ENCODE peak calls at places on chromosomes 1 and 21, in four cellular contexts. U is H1, G is HepG2, Q is K562. C is an unnamed sample.

GRCh38 chr1:239987103-239987745 is 104.5 kb upstream of the FMN2 start:
- DNase-seq in U (no peak), G (peak), Q (peak), C (no peak)

GRCh38 chr1:233614173-233614742 is 352 bp downstream of the KCNK1 start:
- DNase-seq in U (no peak), G (no peak), Q (peak), C (no peak)

GRCh38 chr1:10380594-10381275 is 18.1 kb upstream of the PGD start:
- DNase-seq in U (no peak), G (peak), Q (no peak), C (no peak)

GRCh38 chr1:3211582-3211981 is 142.6 kb downstream of the PRDM16 start:
- DNase-seq in U (no peak), G (no peak), Q (no peak), C (no peak)

GRCh38 chr21:44525431-44526095 is 14.4 kb downstream of the KRTAP10-1 start:
- DNase-seq in U (no peak), G (peak), Q (no peak), C (no peak)

GRCh38 chr1:31752952-31753351 is 11.2 kb downstream of the ADGRB2 start:
- DNase-seq in U (no peak), G (no peak), Q (no peak), C (no peak)

GRCh38 chr21:7953058-7953457 is 2568.3 kb upstream of the TPTE start:
- DNase-seq in U (no peak), G (no peak), Q (no peak), C (no peak)

GRCh38 chr1:2983319-2983705 is 38.0 kb upstream of the ACTRT2 start:
- DNase-seq in U (no peak), G (no peak), Q (no peak), C (no peak)

GRCh38 chr21:37658994-37659458 is 257.2 kb downstream of the KCNJ6 start:
- DNase-seq in U (no peak), G (no peak), Q (peak), C (no peak)

GRCh38 chr1:234656981-234657651 is 47.1 kb upstream of the IRF2BP2 start:
- DNase-seq in U (no peak), G (peak), Q (no peak), C (no peak)

GRCh38 chr1:155858805-155859233 is 548 bp upstream of the SYT11 start:
- DNase-seq in U (no peak), G (no peak), Q (no peak), C (no peak)

GRCh38 chr1:33256335-33256700 is at the start of gene ZNF362:
- DNase-seq in U (no peak), G (no peak), Q (peak), C (no peak)

GRCh38 chr1:26431979-26432695 is at the start of gene DHDDS:
- DNase-seq in U (peak), G (peak), Q (peak), C (peak)

GRCh38 chr21:38080888-38081287 is 164.6 kb upstream of the KCNJ6 start:
- DNase-seq in U (no peak), G (no peak), Q (no peak), C (no peak)

GRCh38 chr1:88982055-88982454 is 10.4 kb downstream of the KYAT3 start:
- DNase-seq in U (no peak), G (no peak), Q (no peak), C (no peak)

GRCh38 chr1:8239039-8239305 is 78.9 kb upstream of the SLC45A1 start:
- DNase-seq in U (no peak), G (peak), Q (no peak), C (no peak)

GRCh38 chr1:107525961-107526360 is 385.1 kb downstream of the NTNG1 start:
- DNase-seq in U (no peak), G (peak), Q (no peak), C (no peak)

GRCh38 chr1:110390096-110390495 is 730 bp downstream of the SLC16A4 start:
- DNase-seq in U (no peak), G (no peak), Q (peak), C (no peak)

GRCh38 chr1:235867903-235868469 is 1.3 kb upstream of the LYST start:
- DNase-seq in U (no peak), G (no peak), Q (no peak), C (no peak)

GRCh38 chr1:31579374-31579773 is 3.1 kb downstream of the TINAGL1 start:
- DNase-seq in U (no peak), G (no peak), Q (no peak), C (no peak)

GRCh38 chr1:224816062-224816461 is 113.4 kb upstream of the DNAH14 start:
- DNase-seq in U (no peak), G (no peak), Q (no peak), C (no peak)

GRCh38 chr1:97867127-97867526 is 53.7 kb downstream of the DPYD start:
- DNase-seq in U (no peak), G (no peak), Q (no peak), C (no peak)

GRCh38 chr1:22048351-22049192 is 3.9 kb upstream of the CDC42 start:
- DNase-seq in U (no peak), G (peak), Q (peak), C (peak)

GRCh38 chr1:117760069-117760468 is 154.2 kb downstream of the TENT5C start:
- DNase-seq in U (no peak), G (no peak), Q (no peak), C (no peak)

GRCh38 chr1:76759950-76760349 is 107.3 kb upstream of the ST6GALNAC5 start:
- DNase-seq in U (no peak), G (no peak), Q (no peak), C (no peak)

GRCh38 chr1:153001382-153001781 is at the start of gene SPRR3:
- DNase-seq in U (no peak), G (no peak), Q (no peak), C (no peak)

GRCh38 chr1:207579436-207579799 is 65.5 kb upstream of the CR1L start:
- DNase-seq in U (peak), G (peak), Q (peak), C (peak)

GRCh38 chr1:48960304-48960703 is 183.6 kb upstream of the BEND5 start:
- DNase-seq in U (no peak), G (no peak), Q (no peak), C (no peak)

GRCh38 chr1:153957744-153958110 is 685 bp downstream of the CRTC2 start:
- DNase-seq in U (no peak), G (no peak), Q (no peak), C (no peak)

GRCh38 chr1:178962853-178963810 is 62.6 kb upstream of the FAM20B start:
- DNase-seq in U (no peak), G (no peak), Q (no peak), C (no peak)

GRCh38 chr1:99776133-99776532 is 9.7 kb upstream of the FRRS1 start:
- DNase-seq in U (no peak), G (no peak), Q (no peak), C (no peak)

GRCh38 chr1:154222918-154223317 is 2.2 kb downstream of the UBAP2L start:
- DNase-seq in U (no peak), G (no peak), Q (no peak), C (no peak)

GRCh38 chr21:44267655-44268142 is 6.0 kb upstream of the DNMT3L start:
- DNase-seq in U (no peak), G (peak), Q (peak), C (peak)

GRCh38 chr21:41777934-41778815 is 11.3 kb upstream of the RIPK4 start:
- DNase-seq in U (peak), G (peak), Q (peak), C (no peak)
- TF ChIP-seq HDAC6 in U (no peak), G (no peak), Q (no peak), C (no peak)

GRCh38 chr1:228270032-228270431 is 62.2 kb downstream of the OBSCN start:
- DNase-seq in U (no peak), G (no peak), Q (no peak), C (no peak)
- TF ChIP-seq HDAC6 in U (no peak), G (no peak), Q (no peak), C (no peak)

GRCh38 chr1:226444901-226445300 is 37.0 kb upstream of the PARP1 start:
- DNase-seq in U (no peak), G (no peak), Q (no peak), C (peak)

GRCh38 chr1:226443439-226443838 is 35.5 kb upstream of the PARP1 start:
- DNase-seq in U (no peak), G (no peak), Q (no peak), C (no peak)

GRCh38 chr1:226440512-226440911 is 32.6 kb upstream of the PARP1 start:
- DNase-seq in U (no peak), G (no peak), Q (no peak), C (no peak)

GRCh38 chr1:226441629-226442028 is 33.7 kb upstream of the PARP1 start:
- DNase-seq in U (no peak), G (no peak), Q (no peak), C (no peak)

GRCh38 chr1:226443033-226443432 is 35.1 kb upstream of the PARP1 start:
- DNase-seq in U (no peak), G (no peak), Q (no peak), C (no peak)
- TF ChIP-seq HDAC6 in U (no peak), G (no peak), Q (no peak), C (no peak)

DNA sequence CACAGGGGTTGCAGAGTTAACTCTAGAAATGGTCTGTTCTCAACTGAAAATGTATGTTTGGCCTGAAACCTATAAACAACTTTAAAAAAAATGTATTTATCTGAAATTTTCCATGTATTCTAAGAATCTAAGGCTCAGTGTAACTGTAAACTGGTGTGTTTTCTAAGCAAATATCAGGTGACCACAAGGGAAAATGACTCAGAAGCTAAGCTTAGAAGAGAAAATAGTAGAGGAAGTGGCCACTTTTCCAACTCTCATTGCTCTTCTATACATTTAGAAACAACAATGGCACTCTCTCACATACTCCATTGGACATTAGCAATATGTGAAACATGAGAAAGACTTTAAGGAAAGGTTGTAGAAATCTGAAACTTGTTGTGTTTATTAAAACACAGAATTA is 7.5 kb downstream of the TNFSF18 start:
- DNase-seq in U (no peak), G (peak), Q (no peak), C (no peak)
- TF ChIP-seq HDAC6 in U (no peak), G (no peak), Q (no peak), C (no peak)

DNA sequence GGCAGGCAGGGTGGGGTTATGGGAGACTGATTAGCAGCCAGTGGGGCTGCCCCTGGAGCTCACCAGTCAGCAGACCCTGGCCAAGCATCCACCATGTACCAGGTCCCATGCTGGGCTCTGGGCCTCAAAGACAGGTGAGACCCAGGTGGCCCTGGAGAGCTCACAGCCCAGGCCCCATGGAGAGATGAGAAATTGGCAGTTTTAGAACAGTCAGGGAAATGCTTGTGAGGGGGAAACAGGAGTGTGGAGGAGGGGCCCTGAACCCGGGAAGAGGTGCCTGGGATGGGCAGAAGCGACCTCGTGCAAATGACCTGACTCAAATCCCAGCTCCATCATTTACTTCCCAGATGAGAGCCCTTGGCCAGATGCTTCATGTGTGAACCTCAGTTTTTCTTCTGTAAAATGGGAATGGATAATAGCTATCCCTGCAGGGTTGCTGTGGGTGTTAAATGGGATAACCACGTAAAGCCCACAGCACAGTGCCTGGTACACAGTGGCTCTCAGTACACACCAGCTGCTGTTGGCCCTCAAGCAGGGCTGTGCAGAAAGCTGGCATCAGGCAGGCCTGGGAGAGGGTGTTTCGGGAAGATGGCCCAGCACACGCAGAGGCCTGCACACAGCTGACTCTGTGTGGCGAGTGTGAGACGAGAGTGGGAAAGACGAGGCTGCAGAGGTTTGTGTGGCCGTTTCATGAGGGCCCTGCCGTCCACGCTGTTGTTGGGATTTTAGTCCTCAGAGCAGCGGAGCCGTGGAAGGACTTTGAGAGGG is 518.5 kb downstream of the PTPRU start:
- DNase-seq in U (no peak), G (no peak), Q (no peak), C (no peak)
- TF ChIP-seq HDAC6 in U (no peak), G (no peak), Q (no peak), C (no peak)

GRCh38 chr1:114457675-114458074 is 53.3 kb downstream of the TRIM33 start:
- DNase-seq in U (no peak), G (peak), Q (no peak), C (no peak)

GRCh38 chr1:114454539-114454938 is 56.5 kb downstream of the TRIM33 start:
- DNase-seq in U (no peak), G (no peak), Q (no peak), C (no peak)

GRCh38 chr1:114456586-114456985 is 54.4 kb downstream of the TRIM33 start:
- DNase-seq in U (no peak), G (no peak), Q (no peak), C (no peak)

GRCh38 chr1:114453361-114453784 is 57.6 kb downstream of the TRIM33 start:
- DNase-seq in U (no peak), G (peak), Q (peak), C (no peak)

GRCh38 chr1:114455102-114455785 is 55.8 kb downstream of the TRIM33 start:
- DNase-seq in U (no peak), G (no peak), Q (no peak), C (no peak)
- TF ChIP-seq HDAC6 in U (no peak), G (no peak), Q (no peak), C (no peak)

DNA sequence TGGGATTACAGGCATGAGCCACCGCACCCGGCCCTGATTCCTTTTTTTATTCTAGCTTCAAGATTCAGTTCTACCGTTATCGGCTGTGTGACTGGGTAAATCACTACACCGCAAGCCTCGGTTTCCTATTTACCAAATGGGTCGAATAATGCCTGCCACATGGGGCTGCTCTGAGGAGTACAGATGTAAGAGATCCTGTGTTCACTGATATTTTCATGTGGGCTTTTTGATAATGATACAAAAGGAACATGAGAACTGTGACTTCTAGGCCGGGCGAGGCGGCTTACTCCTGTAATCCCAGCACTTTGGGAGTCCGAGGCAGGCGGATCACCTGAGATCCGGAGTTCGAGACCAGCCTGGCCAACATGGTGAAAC is 695 bp upstream of the PSMB4 start:
- DNase-seq in U (no peak), G (no peak), Q (no peak), C (no peak)
- TF ChIP-seq HDAC6 in U (no peak), G (no peak), Q (no peak), C (no peak)

C was measured in GM12878.